ENCODE peak calls at places on chromosomes 16 and 17, in four cellular contexts. D is SK-N-SH, C is K562, L is HepG2. N is an unnamed sample.

GRCh38 chr17:15171433-15172047 is 93.6 kb downstream of the PMP22 start:
- DNase-seq in C (peak), D (peak), L (peak), N (peak)

GRCh38 chr16:79247386-79247785 is 353.2 kb downstream of the MAF start:
- DNase-seq in L (no peak), D (no peak), C (no peak), N (no peak)

GRCh38 chr16:21130811-21131210 is 19.8 kb downstream of the DNAH3 start:
- DNase-seq in D (no peak), C (no peak), L (no peak), N (no peak)

GRCh38 chr16:27984121-27984520 is 79.4 kb downstream of the GSG1L start:
- DNase-seq in C (no peak), D (no peak), L (no peak), N (no peak)

GRCh38 chr16:48373258-48374050 is 11.8 kb downstream of the SIAH1 start:
- DNase-seq in C (no peak), D (no peak), L (no peak), N (no peak)

GRCh38 chr17:81733507-81734404 is 21.7 kb downstream of the SLC25A10 start:
- DNase-seq in C (peak), L (peak), D (peak), N (peak)

GRCh38 chr16:76390476-76390875 is 113.3 kb downstream of the CNTNAP4 start:
- DNase-seq in C (no peak), L (no peak), D (no peak), N (no peak)

GRCh38 chr16:13378151-13378550 is 476.8 kb downstream of the SHISA9 start:
- DNase-seq in D (no peak), L (no peak), C (no peak), N (no peak)

GRCh38 chr17:4313482-4314114 is 49.8 kb upstream of the ANKFY1 start:
- DNase-seq in L (no peak), D (no peak), C (no peak), N (no peak)

GRCh38 chr16:28090646-28091377 is 27.3 kb upstream of the GSG1L start:
- DNase-seq in C (peak), D (peak), L (no peak), N (no peak)

GRCh38 chr16:24990803-24991202 is 24.4 kb downstream of the ARHGAP17 start:
- DNase-seq in L (no peak), C (no peak), D (no peak), N (no peak)

GRCh38 chr16:87828071-87828971 is 41.0 kb downstream of the SLC7A5 start:
- DNase-seq in L (no peak), D (no peak), C (no peak), N (no peak)

GRCh38 chr16:89268987-89269735 is 51.7 kb downstream of the ZNF778 start:
- DNase-seq in D (no peak), L (no peak), C (peak), N (no peak)

GRCh38 chr16:21684199-21684598 is 20.4 kb downstream of the OTOA start:
- DNase-seq in C (peak), D (peak), L (peak), N (peak)

GRCh38 chr17:29577778-29578211 is 9.3 kb downstream of the TP53I13 start:
- DNase-seq in C (no peak), D (no peak), L (no peak), N (no peak)

GRCh38 chr17:82972836-82973372 is 106.5 kb upstream of the METRNL start:
- DNase-seq in C (no peak), L (no peak), D (peak), N (no peak)

GRCh38 chr17:64156670-64157069 is 26.7 kb upstream of the ERN1 start:
- DNase-seq in C (no peak), L (no peak), D (no peak), N (no peak)

GRCh38 chr17:47803751-47804150 is 17.8 kb downstream of the OSBPL7 start:
- DNase-seq in D (peak), C (no peak), L (no peak), N (no peak)

GRCh38 chr17:47803201-47803600 is 18.4 kb downstream of the OSBPL7 start:
- DNase-seq in L (no peak), C (no peak), D (peak), N (no peak)

GRCh38 chr17:47801176-47801765 is 20.3 kb downstream of the OSBPL7 start:
- DNase-seq in D (no peak), C (no peak), L (no peak), N (no peak)

GRCh38 chr17:47801906-47802305 is 19.7 kb downstream of the OSBPL7 start:
- DNase-seq in D (peak), L (no peak), C (no peak), N (no peak)

DNA sequence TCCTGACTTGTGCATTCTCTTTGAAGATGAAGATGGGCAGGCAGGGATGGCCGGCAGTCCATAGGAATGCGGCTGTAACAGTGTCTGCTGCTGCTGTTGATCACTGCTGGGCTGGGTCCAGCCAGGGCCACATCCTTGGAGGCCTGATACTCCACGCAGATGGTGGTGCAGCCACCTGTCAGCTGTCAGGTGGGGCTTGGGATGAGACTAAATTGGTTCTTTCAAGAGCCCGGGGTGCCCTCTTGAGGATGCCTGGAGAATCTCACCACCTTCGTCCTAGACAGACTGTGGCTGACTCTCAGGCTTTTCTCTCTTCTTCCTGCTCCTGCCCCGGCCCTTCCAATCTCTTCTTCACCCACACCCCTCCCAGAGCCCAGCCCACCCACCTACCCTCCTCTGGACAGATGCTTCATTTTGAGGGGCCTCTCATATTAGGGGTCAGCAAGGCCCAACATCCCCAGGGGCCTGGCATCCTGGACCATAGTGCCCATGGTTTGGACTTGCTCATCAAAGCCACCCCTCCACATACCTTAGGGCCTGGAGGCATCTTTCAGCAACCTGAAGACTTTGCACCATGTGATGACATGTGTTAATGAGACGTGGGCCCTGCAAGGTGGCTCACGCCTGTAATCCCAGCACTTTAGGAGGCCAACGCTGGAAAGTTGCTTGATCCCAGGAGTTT is 19.1 kb downstream of the OSBPL7 start:
- DNase-seq in L (peak), D (peak), C (peak), N (peak)
- TF ChIP-seq YY1 in L (no peak), D (no peak), C (no peak), N (no peak)

GRCh38 chr17:47862621-47863440 is 11.9 kb upstream of the SP6 start:
- DNase-seq in D (no peak), C (no peak), L (no peak), N (peak)
- H2AFZ ChIP-seq in D (peak), C (no peak), L (no peak), N (peak)

GRCh38 chr16:67842509-67843342 is 606 bp downstream of the THAP11 start:
- DNase-seq in D (peak), C (peak), L (peak), N (no peak)

GRCh38 chr16:67841816-67842508 is at the start of gene THAP11:
- DNase-seq in C (peak), D (peak), L (peak), N (peak)

GRCh38 chr16:67841198-67841815 is 813 bp upstream of the THAP11 start:
- DNase-seq in D (no peak), C (peak), L (no peak), N (no peak)

GRCh38 chr16:67844441-67844840 is 2.3 kb upstream of the NUTF2 start:
- DNase-seq in C (peak), D (no peak), L (no peak), N (no peak)

GRCh38 chr16:67843343-67843765 is 1.2 kb downstream of the THAP11 start:
- DNase-seq in D (no peak), C (no peak), L (no peak), N (no peak)
- TF ChIP-seq SIN3A in D (no peak), C (no peak), L (peak), N (no peak)

GRCh38 chr17:16515933-16516332 is 23.9 kb upstream of the LRRC75A start:
- DNase-seq in L (no peak), C (no peak), D (no peak), N (no peak)
- TF ChIP-seq YY1 in L (no peak), C (no peak), D (no peak), N (no peak)

GRCh38 chr17:70099267-70099666 is 24.2 kb downstream of the KCNJ16 start:
- DNase-seq in D (no peak), L (no peak), C (no peak), N (no peak)
- H2AFZ ChIP-seq in D (no peak), L (no peak), C (no peak), N (no peak)

GRCh38 chr17:75771334-75772281 is 6.6 kb upstream of the GALK1 start:
- DNase-seq in L (peak), D (no peak), C (no peak), N (no peak)

GRCh38 chr17:75774471-75774987 is 9.5 kb upstream of the GALK1 start:
- DNase-seq in C (no peak), D (peak), L (no peak), N (no peak)

GRCh38 chr17:75774988-75775668 is 9.5 kb upstream of the UNK start:
- DNase-seq in L (no peak), C (no peak), D (peak), N (no peak)

GRCh38 chr17:75773808-75774470 is 8.9 kb upstream of the GALK1 start:
- DNase-seq in L (no peak), D (peak), C (no peak), N (no peak)

GRCh38 chr17:75773121-75773807 is 8.3 kb upstream of the GALK1 start:
- DNase-seq in D (peak), L (no peak), C (no peak), N (no peak)
- TF ChIP-seq SIN3A in D (no peak), L (no peak), C (no peak), N (no peak)

DNA sequence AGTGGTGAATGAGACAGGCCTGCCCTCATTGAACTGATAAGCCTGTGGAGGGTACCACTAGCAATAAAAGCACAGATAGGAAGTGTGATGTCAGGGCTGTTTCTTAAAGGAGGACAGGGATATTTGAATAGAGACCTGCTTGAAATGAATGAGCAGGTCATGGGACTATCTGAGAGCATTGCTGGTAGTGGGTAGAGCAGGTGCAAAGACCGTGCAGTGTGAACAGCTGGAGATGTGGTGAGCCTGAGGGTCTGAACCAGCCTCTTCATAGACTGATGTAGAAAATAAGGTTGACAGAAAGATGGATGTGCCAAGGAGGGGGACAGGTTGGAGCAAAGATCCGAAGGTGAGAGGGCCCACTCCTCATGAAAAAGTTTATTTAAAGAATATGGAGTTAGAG is 2.4 kb downstream of the NUP93 start:
- DNase-seq in C (no peak), L (no peak), D (no peak), N (no peak)
- TF ChIP-seq YY1 in C (no peak), L (no peak), D (no peak), N (no peak)

GRCh38 chr17:67679721-67680120 is 38.0 kb upstream of the NOL11 start:
- DNase-seq in L (no peak), D (no peak), C (no peak), N (no peak)
- H2AFZ ChIP-seq in L (no peak), D (no peak), C (no peak), N (no peak)

GRCh38 chr17:32484041-32484461 is 2.7 kb upstream of the CDK5R1 start:
- DNase-seq in C (no peak), L (no peak), D (peak), N (no peak)

GRCh38 chr17:32484628-32485027 is 2.2 kb upstream of the CDK5R1 start:
- DNase-seq in L (no peak), C (no peak), D (no peak), N (no peak)

GRCh38 chr17:32483451-32484019 is 3.3 kb upstream of the CDK5R1 start:
- DNase-seq in C (peak), L (peak), D (peak), N (no peak)

GRCh38 chr17:32481193-32481592 is 5.6 kb upstream of the CDK5R1 start:
- DNase-seq in D (no peak), L (no peak), C (no peak), N (no peak)

DNA sequence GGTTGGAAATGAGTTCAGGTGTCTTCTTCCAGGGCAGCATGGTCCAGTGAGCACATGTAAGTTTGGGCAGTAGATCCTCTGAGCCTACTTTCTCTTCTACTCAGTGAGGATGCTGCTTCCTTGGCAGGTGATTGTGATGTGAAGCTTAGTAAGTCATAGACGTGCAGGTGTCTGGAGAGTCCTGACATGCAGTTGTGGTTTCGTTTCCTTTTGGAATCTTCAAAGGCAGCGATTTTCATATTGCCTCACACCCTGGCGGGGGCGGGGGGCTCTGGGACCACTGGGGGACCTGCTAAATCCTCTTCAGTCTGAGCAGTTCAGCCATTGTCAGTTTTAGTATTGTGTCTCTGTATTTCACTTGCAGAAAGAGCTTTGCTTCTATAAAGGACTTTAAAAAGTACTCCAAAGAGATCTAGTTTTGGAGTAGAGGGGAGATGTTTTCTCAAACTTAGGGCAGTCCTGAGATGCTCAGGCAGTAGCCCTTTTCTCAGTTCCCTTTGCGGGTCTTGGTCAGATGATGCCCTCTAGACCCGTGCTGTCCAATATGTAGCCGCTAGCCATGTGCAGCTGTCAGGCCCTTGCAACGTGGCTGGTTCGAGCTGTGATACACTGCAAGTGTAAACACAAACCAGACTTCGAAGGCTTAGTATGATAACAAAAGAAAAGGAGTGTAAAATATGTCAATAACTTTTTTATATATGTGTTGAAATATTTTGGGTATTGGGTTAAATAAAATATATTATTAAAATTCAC is 4.0 kb upstream of the CDK5R1 start:
- DNase-seq in L (no peak), D (no peak), C (no peak), N (no peak)
- TF ChIP-seq SIN3A in L (no peak), D (no peak), C (no peak), N (no peak)